ENCODE peak calls at places on chromosomes 16 and 17, in eight cellular contexts. P is hepatocyte; H is activated CD4-positive, alpha-beta T cell treated with anti-CD3 and anti-CD28 coated beads, Interleukin-2, amount 10 ng/mL, durations not matched to agents 24 days and 14 days; X is stimulated activated CD4-positive, alpha-beta T cell treated with anti-CD3 and anti-CD28 coated beads, Interleukin-4, amount 100 ng/mL, for 4 hours; Z is NCI-H1092 treated with DMSO at 0.1 percent for 48 hours; T is HTR-8/SVneo; V is T-helper 22 cell; S is Caki2. O is an unnamed sample.

GRCh38 chr16:87697256-87697655 is 68.5 kb downstream of the KLHDC4 start:
- DNase-seq in P (no peak), H (no peak), X (no peak), Z (no peak), T (no peak), V (no peak), S (no peak), O (no peak)

GRCh38 chr16:49923411-49923810 is 67.5 kb upstream of the ZNF423 start:
- DNase-seq in P (no peak), H (no peak), X (no peak), Z (no peak), T (no peak), V (no peak), S (no peak), O (no peak)

GRCh38 chr17:83061586-83061985 is 17.8 kb upstream of the METRNL start:
- DNase-seq in P (no peak), H (no peak), X (no peak), Z (no peak), T (no peak), V (no peak), S (no peak), O (no peak)

GRCh38 chr16:73878616-73879015 is 418.0 kb upstream of the PSMD7 start:
- DNase-seq in P (peak), H (no peak), X (no peak), Z (peak), T (peak), V (no peak), S (peak), O (peak)

GRCh38 chr16:85229869-85230416 is 117.7 kb upstream of the CIBAR2 start:
- DNase-seq in P (no peak), H (no peak), X (no peak), Z (peak), T (no peak), V (no peak), S (no peak), O (no peak)

GRCh38 chr17:81959362-81960129 is 1.4 kb downstream of the NOTUM start:
- DNase-seq in P (peak), H (peak), X (peak), Z (peak), T (peak), V (peak), S (peak), O (peak)

GRCh38 chr17:550041-550398 is 164.6 kb downstream of the VPS53 start:
- DNase-seq in P (no peak), H (no peak), X (no peak), Z (no peak), T (no peak), V (no peak), S (no peak), O (no peak)

GRCh38 chr17:13727441-13728171 is 125.9 kb upstream of the HS3ST3A1 start:
- DNase-seq in P (no peak), H (no peak), X (no peak), Z (no peak), T (no peak), V (no peak), S (no peak), O (no peak)

GRCh38 chr17:81090361-81091133 is 55.6 kb downstream of the BAIAP2 start:
- DNase-seq in P (peak), H (peak), X (no peak), Z (no peak), T (no peak), V (no peak), S (no peak), O (peak)

GRCh38 chr17:64326420-64327054 is 63.5 kb upstream of the TEX2 start:
- DNase-seq in P (no peak), H (no peak), X (no peak), Z (no peak), T (no peak), V (no peak), S (peak), O (no peak)

GRCh38 chr17:27376637-27377547 is 79.4 kb upstream of the KSR1 start:
- DNase-seq in P (no peak), H (no peak), X (no peak), Z (no peak), T (no peak), V (no peak), S (no peak), O (peak)

GRCh38 chr17:63433746-63434591 is 12.1 kb downstream of the CYB561 start:
- DNase-seq in P (peak), H (no peak), X (no peak), Z (no peak), T (peak), V (no peak), S (no peak), O (no peak)

GRCh38 chr16:58102665-58103427 is 26.3 kb downstream of the CFAP20 start:
- DNase-seq in P (no peak), H (no peak), X (no peak), Z (no peak), T (no peak), V (no peak), S (no peak), O (no peak)

GRCh38 chr17:19769946-19770652 is 22.0 kb upstream of the ALDH3A1 start:
- DNase-seq in P (no peak), H (peak), X (no peak), Z (no peak), T (peak), V (no peak), S (no peak), O (no peak)

GRCh38 chr16:16032271-16032979 is 83.0 kb downstream of the ABCC1 start:
- DNase-seq in P (no peak), H (no peak), X (no peak), Z (no peak), T (no peak), V (no peak), S (no peak), O (no peak)

GRCh38 chr16:87017388-87018012 is 299.7 kb downstream of the C16orf95 start:
- DNase-seq in P (peak), H (no peak), X (no peak), Z (no peak), T (peak), V (no peak), S (peak), O (peak)

GRCh38 chr16:12308060-12308459 is 331.5 kb downstream of the SNX29 start:
- DNase-seq in P (no peak), H (no peak), X (no peak), Z (no peak), T (no peak), V (no peak), S (no peak), O (no peak)

GRCh38 chr17:56604691-56605090 is 11.2 kb downstream of the NOG start:
- DNase-seq in P (no peak), H (no peak), X (no peak), Z (no peak), T (no peak), V (no peak), S (no peak), O (no peak)

GRCh38 chr17:2427215-2427614 is 26.4 kb upstream of the MNT start:
- DNase-seq in P (no peak), H (no peak), X (no peak), Z (no peak), T (no peak), V (no peak), S (no peak), O (no peak)

GRCh38 chr17:5921919-5922318 is 148.3 kb upstream of the WSCD1 start:
- DNase-seq in P (no peak), H (no peak), X (no peak), Z (no peak), T (no peak), V (no peak), S (peak), O (peak)

GRCh38 chr17:82595893-82596292 is 52.4 kb downstream of the WDR45B start:
- DNase-seq in P (no peak), H (no peak), X (no peak), Z (no peak), T (no peak), V (no peak), S (no peak), O (peak)

GRCh38 chr16:69482410-69482951 is 58.1 kb downstream of the CYB5B start:
- DNase-seq in P (no peak), H (no peak), X (no peak), Z (peak), T (no peak), V (no peak), S (peak), O (peak)

GRCh38 chr17:50772251-50772650 is 4.9 kb upstream of the ANKRD40CL start:
- DNase-seq in P (no peak), H (no peak), X (no peak), Z (no peak), T (no peak), V (no peak), S (no peak), O (no peak)

GRCh38 chr17:77225246-77225645 is 84.5 kb downstream of the SEC14L1 start:
- DNase-seq in P (no peak), H (no peak), X (no peak), Z (no peak), T (no peak), V (no peak), S (no peak), O (no peak)

GRCh38 chr17:50872710-50873424 is 6.7 kb upstream of the TOB1 start:
- DNase-seq in P (no peak), H (peak), X (peak), Z (no peak), T (no peak), V (peak), S (no peak), O (no peak)

GRCh38 chr16:81608515-81609209 is 164.1 kb downstream of the CMIP start:
- DNase-seq in P (no peak), H (no peak), X (no peak), Z (no peak), T (no peak), V (no peak), S (no peak), O (no peak)

GRCh38 chr17:16117149-16117548 is 98.2 kb downstream of the NCOR1 start:
- DNase-seq in P (no peak), H (no peak), X (no peak), Z (no peak), T (no peak), V (no peak), S (no peak), O (no peak)